ENCODE peak calls at places on chromosome 19, in nine cellular contexts. Z, N, D, U, C, R, G, O and W are unnamed samples.

GRCh38 chr19:42114412-42114811 is 17.8 kb downstream of the POU2F2 start:
- DNase-seq in D (no peak), R (no peak), O (no peak), C (no peak), Z (no peak), G (no peak), N (no peak), U (no peak), W (no peak)

GRCh38 chr19:21568816-21569496 is 63.6 kb downstream of the ZNF429 start:
- DNase-seq in D (no peak), N (peak), R (peak), G (no peak), C (peak), U (no peak), Z (peak), O (peak), W (peak)

GRCh38 chr19:38079926-38080380 is 144.1 kb downstream of the DPF1 start:
- DNase-seq in C (peak), D (no peak), Z (peak), O (peak), G (no peak), U (peak), R (peak), N (peak), W (peak)

GRCh38 chr19:58572026-58572817 is 913 bp downstream of the MZF1 start:
- DNase-seq in R (no peak), N (no peak), O (no peak), D (no peak), Z (no peak), U (no peak), C (no peak), G (peak), W (no peak)

GRCh38 chr19:34351382-34351802 is 13.6 kb upstream of the GPI start:
- DNase-seq in D (no peak), R (no peak), Z (no peak), U (no peak), N (no peak), G (no peak), O (no peak), C (no peak), W (no peak)

GRCh38 chr19:35890113-35890650 is 10.2 kb downstream of the NFKBID start:
- DNase-seq in R (no peak), C (no peak), U (no peak), D (no peak), Z (no peak), G (no peak), O (no peak), N (no peak), W (no peak)

GRCh38 chr19:13633522-13633922 is 127.2 kb upstream of the CACNA1A start:
- DNase-seq in R (no peak), C (no peak), U (no peak), Z (no peak), D (no peak), G (no peak), N (no peak), O (no peak), W (no peak)

GRCh38 chr19:55676384-55676783 is 1.4 kb downstream of the EPN1 start:
- DNase-seq in R (peak), U (no peak), N (peak), G (no peak), O (no peak), C (peak), Z (no peak), D (no peak), W (no peak)

GRCh38 chr19:2613507-2614295 is 88.8 kb downstream of the GNG7 start:
- DNase-seq in O (no peak), G (peak), D (peak), Z (peak), N (peak), U (no peak), R (peak), C (peak), W (no peak)

GRCh38 chr19:36212895-36213294 is 1.6 kb downstream of the ZNF565 start:
- DNase-seq in Z (no peak), U (no peak), D (no peak), N (no peak), C (no peak), G (no peak), O (no peak), R (no peak), W (no peak)

GRCh38 chr19:56919308-56919995 is 78.9 kb upstream of the PEG3 start:
- DNase-seq in C (no peak), G (no peak), D (no peak), Z (no peak), U (no peak), N (no peak), R (no peak), O (no peak), W (peak)

GRCh38 chr19:55156202-55157063 is 1.1 kb downstream of the TNNI3 start:
- DNase-seq in N (peak), G (peak), D (peak), U (no peak), Z (peak), O (no peak), R (peak), C (peak), W (no peak)

GRCh38 chr19:49241769-49242168 is 83.2 kb downstream of the SLC6A16 start:
- DNase-seq in G (no peak), D (no peak), O (no peak), N (no peak), U (no peak), R (no peak), Z (no peak), C (no peak), W (no peak)

GRCh38 chr19:10219678-10220077 is 11.5 kb downstream of the S1PR2 start:
- DNase-seq in G (peak), U (peak), D (no peak), C (peak), O (no peak), Z (peak), N (peak), R (peak), W (peak)

GRCh38 chr19:14943601-14944000 is 2.3 kb downstream of the OR7C2 start:
- DNase-seq in N (no peak), Z (no peak), U (no peak), R (peak), D (no peak), C (no peak), O (peak), G (no peak), W (peak)

GRCh38 chr19:27774827-27775226 is 1438.1 kb downstream of the UQCRFS1 start:
- DNase-seq in R (no peak), G (no peak), C (no peak), O (no peak), U (no peak), D (no peak), N (no peak), Z (no peak), W (no peak)

GRCh38 chr19:54029930-54030490 is 33.7 kb downstream of the VSTM1 start:
- DNase-seq in O (peak), N (peak), Z (peak), G (peak), U (no peak), C (peak), D (peak), R (peak), W (peak)

GRCh38 chr19:6491802-6492592 is 10.1 kb downstream of the TUBB4A start:
- DNase-seq in R (no peak), N (no peak), D (no peak), U (no peak), C (no peak), G (no peak), O (no peak), Z (no peak), W (no peak)

GRCh38 chr19:33725567-33725966 is 71.1 kb upstream of the KCTD15 start:
- DNase-seq in N (no peak), D (no peak), Z (no peak), U (no peak), C (no peak), R (no peak), G (no peak), O (no peak), W (no peak)

GRCh38 chr19:52665529-52665928 is 27.4 kb upstream of the ZNF83 start:
- DNase-seq in N (peak), R (no peak), O (no peak), G (no peak), C (no peak), D (no peak), Z (no peak), U (no peak), W (peak)

GRCh38 chr19:34639491-34640085 is 37.4 kb downstream of the SCGB2B2 start:
- DNase-seq in G (peak), N (peak), U (peak), R (peak), D (peak), Z (peak), C (peak), O (peak), W (peak)

GRCh38 chr19:7067716-7068115 is 1.8 kb upstream of the ZNF557 start:
- DNase-seq in G (no peak), U (no peak), R (no peak), O (peak), C (peak), N (peak), D (no peak), Z (no peak), W (no peak)

GRCh38 chr19:6862673-6863078 is 24.7 kb upstream of the ADGRE1 start:
- DNase-seq in N (peak), U (peak), Z (peak), R (peak), C (peak), G (peak), O (peak), D (peak), W (peak)

GRCh38 chr19:49224856-49225255 is 67.3 kb downstream of the TRPM4 start:
- DNase-seq in D (peak), G (peak), O (no peak), Z (peak), U (no peak), N (peak), C (peak), R (peak), W (peak)

GRCh38 chr19:35251456-35251855 is 2.7 kb downstream of the LSR start:
- DNase-seq in C (no peak), R (no peak), Z (no peak), N (no peak), U (no peak), D (no peak), O (no peak), G (no peak), W (no peak)

GRCh38 chr19:18522124-18522861 is 423 bp upstream of the ELL start:
- DNase-seq in R (peak), C (peak), N (peak), O (peak), Z (peak), D (peak), G (peak), U (peak), W (peak)
- TF ChIP-seq CTCF in R (peak), C (peak), N (peak), O (no peak), Z (no peak), D (peak), G (no peak), U (peak), W (peak)

DNA sequence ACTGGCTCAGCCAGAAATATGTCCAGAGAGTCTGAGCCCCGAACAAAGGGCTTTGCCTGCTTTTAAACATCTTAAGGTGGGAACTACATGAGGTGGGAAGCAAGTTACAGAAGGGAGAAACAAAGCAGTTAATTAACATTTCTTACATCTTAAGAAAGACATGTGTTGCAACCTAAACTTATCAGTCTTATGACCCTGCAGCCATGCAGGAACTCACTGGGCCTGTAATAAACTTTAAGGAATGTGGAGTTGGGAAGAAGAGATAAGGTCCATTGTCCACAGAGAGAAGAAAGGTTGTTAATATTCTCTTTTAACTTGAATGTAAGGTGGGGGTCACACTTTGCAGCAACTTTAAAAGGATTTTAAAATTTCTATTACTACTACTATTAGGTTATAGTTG is 46.8 kb upstream of the CYP2A7 start:
- DNase-seq in U (no peak), Z (no peak), C (peak), D (no peak), N (no peak), O (no peak), G (no peak), R (peak), W (peak)
- H3K4me3 ChIP-seq in U (no peak), Z (no peak), C (no peak), D (no peak), N (no peak), O (no peak), G (no peak), R (no peak), W (no peak)

GRCh38 chr19:47768604-47769003 is 9.9 kb upstream of the SELENOW start:
- DNase-seq in C (no peak), R (no peak), D (no peak), N (no peak), O (no peak), G (no peak), Z (no peak), U (no peak), W (no peak)
- TF ChIP-seq CTCF in C (no peak), R (no peak), D (no peak), N (peak), O (no peak), G (no peak), Z (no peak), U (no peak), W (peak)

GRCh38 chr19:4794971-4795370 is 3.4 kb downstream of the FEM1A start:
- DNase-seq in G (no peak), N (no peak), D (no peak), O (no peak), Z (no peak), U (no peak), C (no peak), R (no peak), W (no peak)
- H3K4me3 ChIP-seq in G (no peak), N (no peak), D (no peak), O (no peak), Z (no peak), U (no peak), C (no peak), R (no peak), W (no peak)

DNA sequence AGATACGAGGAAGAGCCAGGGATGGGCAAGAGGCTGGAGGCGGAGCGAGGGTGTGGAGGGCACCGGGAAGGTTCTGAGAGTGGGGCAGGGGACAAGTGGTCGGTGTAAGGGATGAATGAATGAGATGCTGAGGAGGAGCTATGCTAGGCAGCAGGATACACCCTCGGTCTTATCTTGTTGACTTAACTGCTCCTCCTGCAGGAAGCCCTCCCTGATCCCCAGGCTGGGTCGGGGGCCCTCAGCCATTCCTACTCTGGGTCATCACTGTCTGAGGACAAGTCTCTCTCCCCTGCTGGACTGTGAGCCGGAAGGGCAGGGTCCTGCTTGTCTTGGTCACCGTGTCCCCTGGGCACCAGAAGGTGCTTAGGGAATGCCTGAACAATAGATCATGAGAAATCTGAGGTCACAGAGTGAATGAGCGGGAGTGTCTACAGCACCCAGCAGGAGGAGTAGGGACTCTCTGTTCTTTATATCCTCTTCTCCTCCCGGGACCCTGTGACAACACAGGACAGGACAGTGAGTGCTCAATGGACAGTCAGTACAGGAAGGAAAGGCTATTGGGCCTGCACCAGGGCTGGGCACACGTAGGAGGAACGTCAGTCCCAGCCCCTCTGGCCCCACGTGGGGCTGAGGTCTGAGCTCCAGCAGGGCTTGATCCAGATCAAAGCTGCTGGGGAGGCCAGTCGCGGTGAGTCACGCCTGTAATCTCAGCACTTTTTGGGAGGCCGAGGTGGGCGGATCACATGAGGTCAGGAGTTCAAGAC is 6.5 kb downstream of the NKPD1 start:
- DNase-seq in Z (peak), R (peak), N (peak), G (no peak), O (peak), U (no peak), C (peak), D (no peak), W (peak)
- TF ChIP-seq CTCF in Z (no peak), R (no peak), N (no peak), G (no peak), O (peak), U (peak), C (no peak), D (peak), W (peak)

GRCh38 chr19:8578642-8579265 is 1.5 kb upstream of the MYO1F start:
- DNase-seq in C (peak), N (peak), U (no peak), G (peak), D (peak), O (no peak), R (peak), Z (peak), W (peak)

GRCh38 chr19:8575467-8575997 is 1.7 kb downstream of the MYO1F start:
- DNase-seq in N (peak), G (no peak), O (no peak), C (peak), U (no peak), Z (peak), R (peak), D (no peak), W (peak)

GRCh38 chr19:8577247-8577646 is at the start of gene MYO1F:
- DNase-seq in R (no peak), N (no peak), D (no peak), U (no peak), C (no peak), G (no peak), O (no peak), Z (no peak), W (no peak)

GRCh38 chr19:8576273-8576993 is 809 bp downstream of the MYO1F start:
- DNase-seq in Z (no peak), G (no peak), O (no peak), R (no peak), N (no peak), D (no peak), C (no peak), U (no peak), W (no peak)

DNA sequence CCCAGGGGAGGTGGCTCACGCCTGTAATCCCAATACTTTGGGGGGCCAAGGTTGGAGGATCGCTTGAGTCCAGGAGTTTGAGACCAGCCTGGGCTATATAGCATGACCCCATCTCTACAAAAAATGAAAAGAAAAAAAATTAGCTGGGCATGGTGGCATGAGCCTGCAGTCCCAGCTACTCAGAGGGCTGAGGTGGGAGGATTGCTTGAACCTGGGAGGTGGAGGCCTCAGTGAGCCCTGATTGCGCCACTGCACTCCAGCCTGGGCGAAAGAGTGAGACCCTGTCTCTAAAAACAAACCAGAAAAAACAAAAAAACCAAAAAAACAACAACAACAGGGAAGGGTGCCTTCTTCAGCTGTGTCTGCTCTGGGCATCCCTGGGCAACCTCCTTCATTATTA is 499 bp upstream of the MYO1F start:
- DNase-seq in D (no peak), Z (no peak), G (no peak), R (no peak), C (no peak), N (no peak), U (no peak), O (no peak), W (no peak)
- H3K4me3 ChIP-seq in D (no peak), Z (no peak), G (no peak), R (no peak), C (no peak), N (no peak), U (no peak), O (no peak), W (no peak)

GRCh38 chr19:1058112-1058511 is 8.9 kb upstream of the ARHGAP45 start:
- DNase-seq in R (no peak), N (no peak), U (no peak), O (no peak), G (no peak), D (no peak), C (no peak), Z (no peak), W (no peak)

GRCh38 chr19:1054102-1055027 is 12.6 kb upstream of the ARHGAP45 start:
- DNase-seq in N (no peak), G (no peak), Z (no peak), C (no peak), R (no peak), U (no peak), O (no peak), D (no peak), W (no peak)

GRCh38 chr19:1055028-1055425 is 11.9 kb upstream of the ARHGAP45 start:
- DNase-seq in R (no peak), N (no peak), G (no peak), D (no peak), C (no peak), U (no peak), O (no peak), Z (no peak), W (no peak)

GRCh38 chr19:1055886-1056620 is 10.9 kb upstream of the ARHGAP45 start:
- DNase-seq in U (no peak), N (no peak), D (no peak), Z (no peak), R (no peak), C (no peak), G (no peak), O (no peak), W (no peak)

DNA sequence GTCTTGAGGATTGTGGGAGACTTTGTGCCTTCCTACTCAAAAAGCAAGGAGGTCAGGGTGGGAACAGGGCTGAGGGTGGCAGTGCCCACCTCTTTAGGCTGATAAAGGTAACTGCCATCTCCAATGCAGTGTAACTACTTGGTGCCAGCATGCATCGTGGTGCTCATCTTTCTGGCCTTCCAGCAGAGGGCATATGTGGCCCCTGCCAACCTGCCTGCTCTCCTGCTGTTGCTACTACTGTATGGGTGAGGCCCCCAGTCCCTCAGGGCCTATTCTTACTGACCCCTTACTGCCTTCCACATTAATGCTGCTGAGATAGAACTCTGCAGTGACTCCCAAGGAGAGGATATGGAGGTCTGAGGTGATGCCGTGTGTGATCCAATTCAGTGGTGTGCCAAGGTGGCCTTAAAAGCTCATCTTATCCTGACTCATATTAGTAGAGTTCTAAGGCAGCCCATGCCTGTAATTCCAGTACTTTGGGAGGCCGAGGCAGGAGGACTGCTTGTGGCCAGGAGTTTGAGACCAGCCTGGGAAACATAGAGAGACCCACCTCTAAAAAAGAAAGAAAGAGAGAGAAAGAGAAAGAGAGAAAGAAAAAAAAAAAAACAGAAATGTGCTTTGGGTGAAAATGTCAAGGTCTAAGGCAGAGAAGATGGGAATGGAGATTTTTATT is 9.6 kb upstream of the ARHGAP45 start:
- DNase-seq in D (peak), G (peak), C (peak), N (peak), Z (peak), R (peak), O (no peak), U (no peak), W (peak)
- TF ChIP-seq CTCF in D (no peak), G (no peak), C (no peak), N (no peak), Z (no peak), R (no peak), O (no peak), U (no peak), W (no peak)